ENCODE peak calls at places on chromosomes 16 and 17, in eight cellular contexts. Q is cortex of kidney, Y is astrocyte of the cerebellum, B is left cardiac atrium, K is fibroblast of the conjunctiva, D is right atrium auricular region, O is thoracic aorta, M is adrenal gland. Z is an unnamed sample.

GRCh38 chr16:50301626-50302471 is 35.5 kb downstream of the ADCY7 start:
- DNase-seq in Q (no peak), Y (peak; percentile 37), B (no peak), K (no peak), D (peak; percentile 82), O (no peak), M (peak; percentile 74), Z (no peak)

GRCh38 chr16:4089811-4090293 is 26.4 kb downstream of the ADCY9 start:
- DNase-seq in Q (no peak), Y (no peak), B (no peak), K (no peak), D (no peak), O (no peak), M (no peak), Z (no peak)

GRCh38 chr17:60525347-60525623 is 757 bp downstream of the APPBP2 start:
- DNase-seq in Q (no peak), Y (no peak), B (peak; percentile 25), K (no peak), D (no peak), O (no peak), M (peak; percentile 50), Z (no peak)

GRCh38 chr16:15880909-15881308 is 7.5 kb downstream of the CEP20 start:
- DNase-seq in Q (no peak), Y (no peak), B (no peak), K (no peak), D (no peak), O (no peak), M (no peak), Z (no peak)

GRCh38 chr17:61007980-61008379 is 330.3 kb downstream of the BCAS3 start:
- DNase-seq in Q (no peak), Y (no peak), B (no peak), K (no peak), D (no peak), O (no peak), M (no peak), Z (no peak)

GRCh38 chr17:19447085-19447583 is 36.1 kb downstream of the RNF112 start:
- DNase-seq in Q (no peak), Y (peak; percentile 59), B (peak; percentile 49), K (peak; percentile 66), D (peak; percentile 85), O (peak; percentile 58), M (peak; percentile 82), Z (no peak)

GRCh38 chr16:4487955-4488481 is 11.8 kb downstream of the HMOX2 start:
- DNase-seq in Q (no peak), Y (peak; percentile 43), B (no peak), K (no peak), D (no peak), O (no peak), M (no peak), Z (no peak)

GRCh38 chr16:4580245-4580644 is 24.1 kb downstream of the C16orf96 start:
- DNase-seq in Q (no peak), Y (no peak), B (no peak), K (no peak), D (no peak), O (no peak), M (no peak), Z (peak; percentile 15)

GRCh38 chr17:42394838-42395237 is 6.6 kb upstream of the STAT3 start:
- DNase-seq in Q (no peak), Y (no peak), B (no peak), K (no peak), D (no peak), O (no peak), M (no peak), Z (no peak)

GRCh38 chr17:64123114-64123513 is 6.8 kb downstream of the ERN1 start:
- DNase-seq in Q (no peak), Y (no peak), B (no peak), K (no peak), D (no peak), O (no peak), M (no peak), Z (no peak)

GRCh38 chr16:10951016-10951415 is 6.7 kb downstream of the CLEC16A start:
- DNase-seq in Q (no peak), Y (peak; percentile 41), B (no peak), K (peak; percentile 16), D (no peak), O (no peak), M (no peak), Z (no peak)

GRCh38 chr17:27553019-27553511 is 77.9 kb upstream of the LGALS9 start:
- DNase-seq in Q (no peak), Y (no peak), B (peak; percentile 56), K (no peak), D (no peak), O (no peak), M (no peak), Z (no peak)

GRCh38 chr17:81197831-81198490 is 24.8 kb downstream of the CEP131 start:
- DNase-seq in Q (no peak), Y (no peak), B (no peak), K (no peak), D (no peak), O (no peak), M (no peak), Z (no peak)

GRCh38 chr16:75265911-75266701 is 14.7 kb upstream of the BCAR1 start:
- DNase-seq in Q (no peak), Y (no peak), B (peak; percentile 72), K (no peak), D (no peak), O (no peak), M (peak; percentile 76), Z (no peak)

GRCh38 chr16:28905229-28905754 is 19.7 kb downstream of the RABEP2 start:
- DNase-seq in Q (no peak), Y (no peak), B (no peak), K (no peak), D (no peak), O (no peak), M (no peak), Z (no peak)

GRCh38 chr16:82651921-82652601 is 25.3 kb downstream of the CDH13 start:
- DNase-seq in Q (no peak), Y (no peak), B (no peak), K (no peak), D (no peak), O (no peak), M (no peak), Z (no peak)